ENCODE peak calls at places on chromosomes 6 and 20, in nine cellular contexts. Z, D, K, H, F, I, J, E and M are unnamed samples.

GRCh38 chr6:129312865-129313264 is 397.1 kb downstream of the ARHGAP18 start:
- DNase-seq in Z (no peak), D (peak), K (no peak), H (no peak), F (peak), I (peak), J (no peak), E (no peak), M (no peak)

GRCh38 chr6:100593522-100593921 is 128.8 kb upstream of the SIM1 start:
- DNase-seq in Z (no peak), D (no peak), K (no peak), H (no peak), F (no peak), I (no peak), J (no peak), E (no peak), M (peak)

GRCh38 chr20:25237610-25238318 is 10.1 kb upstream of the PYGB start:
- DNase-seq in Z (peak), D (peak), K (no peak), H (peak), F (peak), I (peak), J (peak), E (no peak), M (no peak)

GRCh38 chr20:57618091-57618765 is 2.0 kb downstream of the ZBP1 start:
- DNase-seq in Z (no peak), D (no peak), K (no peak), H (no peak), F (no peak), I (peak), J (no peak), E (no peak), M (no peak)

GRCh38 chr6:90186637-90187361 is 109.8 kb downstream of the BACH2 start:
- DNase-seq in Z (no peak), D (no peak), K (no peak), H (no peak), F (no peak), I (peak), J (no peak), E (no peak), M (no peak)

GRCh38 chr20:34643919-34644318 is 33.0 kb downstream of the PIGU start:
- DNase-seq in Z (no peak), D (no peak), K (no peak), H (no peak), F (peak), I (peak), J (no peak), E (no peak), M (no peak)

GRCh38 chr6:4055420-4056041 is 23.4 kb downstream of the FAM217A start:
- DNase-seq in Z (peak), D (peak), K (no peak), H (no peak), F (peak), I (peak), J (peak), E (no peak), M (no peak)

GRCh38 chr6:106476326-106477105 is 116.0 kb downstream of the CRYBG1 start:
- DNase-seq in Z (no peak), D (no peak), K (no peak), H (no peak), F (peak), I (peak), J (no peak), E (no peak), M (no peak)

GRCh38 chr6:36283608-36284007 is 13.7 kb downstream of the PNPLA1 start:
- DNase-seq in Z (no peak), D (no peak), K (no peak), H (no peak), F (no peak), I (no peak), J (no peak), E (no peak), M (no peak)

GRCh38 chr6:163745566-163746400 is 331.3 kb downstream of the QKI start:
- DNase-seq in Z (peak), D (peak), K (no peak), H (no peak), F (peak), I (peak), J (no peak), E (peak), M (no peak)

DNA sequence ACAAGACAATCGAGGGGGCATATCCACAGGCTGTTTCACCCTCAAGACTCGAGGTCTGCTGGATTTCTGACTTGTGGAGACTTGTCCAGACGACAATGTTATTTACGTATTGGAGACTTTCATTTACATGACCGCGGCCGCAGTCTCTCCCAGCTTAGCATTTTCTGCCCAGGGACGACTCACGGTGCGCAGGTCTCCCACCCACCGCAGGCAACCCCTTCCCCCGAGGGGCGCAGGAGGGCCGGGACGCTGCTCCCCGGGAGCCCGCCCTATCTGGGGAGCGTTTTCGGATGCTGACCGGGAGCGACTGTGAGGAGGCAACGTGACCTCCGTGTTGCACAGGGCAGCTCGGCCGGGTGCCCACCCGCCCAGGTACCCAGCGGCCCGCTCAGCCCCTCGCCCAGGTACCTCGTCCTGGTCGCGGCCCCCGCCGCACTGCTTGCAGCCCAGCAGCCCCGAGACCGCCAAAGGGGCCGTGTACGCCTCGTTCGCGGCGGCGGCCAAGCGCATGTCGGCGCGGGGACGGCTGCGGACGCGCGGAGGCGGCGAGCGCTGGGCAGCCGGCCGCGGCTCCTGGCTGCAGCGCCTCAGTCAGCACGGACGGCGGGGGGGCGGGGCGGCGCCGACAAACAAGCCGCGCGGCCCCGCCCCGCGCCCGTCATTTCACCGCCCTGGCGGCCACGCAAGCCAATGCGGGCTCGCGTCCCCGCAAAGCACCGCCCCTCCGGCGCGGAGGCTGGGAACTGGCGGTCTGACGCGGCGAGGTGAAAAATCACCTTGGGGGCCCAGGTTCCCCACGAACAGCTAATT is 85.5 kb downstream of the SESN1 start:
- DNase-seq in Z (peak), D (peak), K (peak), H (peak), F (peak), I (peak), J (peak), E (peak), M (peak)
- TF ChIP-seq CTCF in Z (no peak), D (no peak), K (peak), H (no peak), F (no peak), I (peak), J (peak), E (no peak), M (no peak)

GRCh38 chr6:21019614-21020013 is 485.4 kb downstream of the CDKAL1 start:
- DNase-seq in Z (no peak), D (no peak), K (no peak), H (no peak), F (peak), I (no peak), J (no peak), E (no peak), M (no peak)
- TF ChIP-seq CTCF in Z (no peak), D (peak), K (no peak), H (no peak), F (peak), I (peak), J (no peak), E (no peak), M (no peak)

GRCh38 chr20:32891926-32892660 is 33.4 kb downstream of the EFCAB8 start:
- DNase-seq in Z (no peak), D (no peak), K (no peak), H (no peak), F (no peak), I (no peak), J (no peak), E (no peak), M (peak)

GRCh38 chr20:32893263-32893877 is 34.6 kb downstream of the EFCAB8 start:
- DNase-seq in Z (no peak), D (no peak), K (no peak), H (no peak), F (no peak), I (no peak), J (no peak), E (no peak), M (no peak)

GRCh38 chr20:32894711-32895355 is 36.1 kb downstream of the EFCAB8 start:
- DNase-seq in Z (no peak), D (no peak), K (no peak), H (no peak), F (no peak), I (peak), J (no peak), E (no peak), M (no peak)

GRCh38 chr20:32891491-32891890 is 32.8 kb downstream of the EFCAB8 start:
- DNase-seq in Z (no peak), D (no peak), K (no peak), H (no peak), F (no peak), I (no peak), J (no peak), E (no peak), M (no peak)

GRCh38 chr20:32893878-32894483 is 35.3 kb downstream of the EFCAB8 start:
- DNase-seq in Z (peak), D (no peak), K (no peak), H (no peak), F (peak), I (peak), J (peak), E (peak), M (peak)
- TF ChIP-seq CTCF in Z (peak), D (peak), K (no peak), H (no peak), F (peak), I (peak), J (peak), E (peak), M (peak)

GRCh38 chr20:20593447-20594170 is 118.8 kb downstream of the RALGAPA2 start:
- DNase-seq in Z (peak), D (peak), K (no peak), H (no peak), F (peak), I (peak), J (peak), E (peak), M (peak)
- TF ChIP-seq CTCF in Z (peak), D (peak), K (peak), H (no peak), F (peak), I (peak), J (peak), E (peak), M (no peak)

DNA sequence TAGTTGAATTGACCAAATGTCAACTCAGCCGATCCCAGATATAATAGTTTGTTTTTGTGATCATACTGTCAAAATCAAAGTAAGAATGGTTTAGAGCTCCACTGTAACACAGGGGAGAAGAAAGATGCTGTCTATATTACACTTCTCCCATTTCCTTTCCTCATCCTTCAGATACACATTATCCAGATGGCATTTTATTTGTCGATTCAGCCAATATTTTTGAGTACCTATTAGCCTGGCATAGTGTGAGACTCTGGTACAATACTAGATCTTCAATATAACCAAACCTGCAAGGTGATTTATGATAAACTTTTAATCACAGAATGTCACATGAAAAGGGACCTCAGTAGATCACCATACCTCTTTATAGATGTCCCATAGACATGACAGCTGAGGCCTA is 1.7 kb downstream of the FBXO9 start:
- DNase-seq in Z (no peak), D (no peak), K (no peak), H (no peak), F (no peak), I (no peak), J (no peak), E (no peak), M (no peak)
- TF ChIP-seq CTCF in Z (no peak), D (no peak), K (no peak), H (no peak), F (no peak), I (no peak), J (no peak), E (no peak), M (no peak)

DNA sequence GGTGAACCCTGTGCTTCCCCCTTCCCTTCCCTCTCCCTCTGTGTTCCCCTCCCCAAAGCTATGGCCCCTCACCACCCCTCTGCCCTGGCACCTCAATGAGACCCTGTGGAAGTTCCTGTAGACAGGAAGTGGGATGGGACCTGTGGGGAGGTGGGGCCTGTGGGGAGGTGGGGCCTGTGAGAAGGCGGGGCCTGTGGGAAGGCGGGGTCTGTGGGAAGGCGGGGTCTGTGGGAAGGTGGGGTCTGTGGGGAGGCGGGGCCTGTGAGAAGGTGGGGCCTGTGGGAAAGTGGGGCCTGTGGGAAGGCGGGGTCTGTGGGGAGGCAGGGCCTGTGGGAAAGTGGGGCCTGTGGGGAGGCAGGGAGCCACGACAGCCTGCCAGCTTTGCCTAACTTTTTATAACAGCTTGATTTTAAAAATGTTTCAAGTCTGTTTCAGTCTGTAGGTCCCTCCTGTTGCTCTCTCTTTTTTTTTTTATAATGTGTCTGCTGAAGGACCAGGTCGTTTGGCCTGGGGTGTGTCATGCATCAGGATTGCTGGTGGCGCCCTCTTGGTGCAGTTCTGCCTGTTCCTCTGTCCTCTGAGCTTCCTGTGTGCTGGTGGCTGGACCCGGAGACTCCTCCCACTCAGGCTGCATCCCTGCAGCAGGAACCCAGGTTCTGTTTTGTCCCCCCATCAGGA is 70.5 kb upstream of the SLCO4A1 start:
- DNase-seq in Z (peak), D (no peak), K (no peak), H (no peak), F (no peak), I (no peak), J (no peak), E (no peak), M (peak)
- TF ChIP-seq CTCF in Z (peak), D (peak), K (no peak), H (no peak), F (no peak), I (peak), J (no peak), E (no peak), M (no peak)

DNA sequence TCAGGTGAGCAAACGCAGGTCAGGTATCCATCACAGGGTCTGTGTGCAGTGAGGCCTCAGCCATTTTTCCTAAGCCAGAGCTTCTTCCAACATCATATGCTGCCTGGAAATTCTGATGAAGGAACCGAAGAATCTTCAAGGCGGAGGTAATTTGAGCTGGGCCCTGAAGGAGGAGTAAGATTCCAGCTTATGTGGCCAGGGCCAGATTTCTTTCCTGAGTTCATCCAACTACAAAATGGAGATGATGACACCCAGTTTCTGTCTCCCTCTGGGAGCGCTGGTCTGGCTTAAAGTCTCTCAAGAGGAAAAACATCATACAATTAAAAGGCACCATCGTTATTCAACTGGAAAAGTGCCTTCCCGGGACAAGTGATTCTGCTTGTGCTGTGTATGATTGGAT is 6.9 kb upstream of the MANBAL start:
- DNase-seq in Z (no peak), D (no peak), K (no peak), H (peak), F (peak), I (peak), J (no peak), E (no peak), M (no peak)
- TF ChIP-seq CTCF in Z (no peak), D (peak), K (peak), H (peak), F (peak), I (peak), J (peak), E (no peak), M (no peak)

GRCh38 chr6:108521616-108522107 is 39.1 kb upstream of the FOXO3 start:
- DNase-seq in Z (no peak), D (no peak), K (no peak), H (no peak), F (no peak), I (no peak), J (no peak), E (no peak), M (no peak)

GRCh38 chr6:108523697-108524096 is 37.0 kb upstream of the FOXO3 start:
- DNase-seq in Z (no peak), D (no peak), K (no peak), H (no peak), F (no peak), I (no peak), J (no peak), E (no peak), M (no peak)

GRCh38 chr6:108524528-108525218 is 36.0 kb upstream of the FOXO3 start:
- DNase-seq in Z (no peak), D (no peak), K (no peak), H (no peak), F (peak), I (no peak), J (no peak), E (no peak), M (no peak)

DNA sequence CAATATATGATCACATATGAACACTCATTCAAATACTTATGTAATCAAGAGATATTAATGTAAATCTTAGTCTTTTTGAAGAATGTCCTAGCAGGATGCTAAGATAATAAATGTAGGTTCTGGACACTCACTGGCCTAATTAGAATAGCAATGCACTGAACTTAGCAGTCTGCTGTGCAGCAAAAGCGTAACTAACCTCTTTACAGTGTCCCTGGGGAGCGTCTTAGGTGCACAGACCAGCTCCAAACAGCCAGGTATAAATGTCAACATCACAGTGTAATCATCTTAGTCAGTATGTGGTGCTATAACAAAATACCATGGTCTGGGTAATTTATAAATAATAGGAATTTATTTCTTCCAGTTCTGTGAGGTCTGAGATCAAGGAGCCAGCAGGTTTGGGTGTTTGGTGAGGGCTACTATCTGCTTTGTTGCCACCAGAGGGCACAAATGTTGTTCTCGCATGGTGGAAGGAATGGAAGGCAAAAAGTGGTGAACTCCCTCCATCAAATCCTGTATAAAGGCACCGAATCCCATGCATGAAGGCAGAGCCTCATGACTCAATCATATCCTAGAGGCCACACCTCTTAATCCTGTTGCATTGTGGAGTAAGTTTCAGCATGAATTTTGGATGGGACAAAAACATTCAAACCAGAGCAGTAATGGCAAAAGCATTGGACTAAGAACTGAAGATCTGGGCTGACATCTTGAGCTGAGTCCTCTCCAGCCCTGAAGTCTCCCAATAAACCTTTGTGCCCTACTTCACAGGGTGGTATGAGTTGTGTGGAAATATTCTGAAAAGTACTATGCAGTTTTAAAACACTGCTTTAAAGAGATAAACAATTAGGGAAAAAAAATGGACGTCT is 41.8 kb upstream of the FOXO3 start:
- DNase-seq in Z (peak), D (peak), K (no peak), H (no peak), F (peak), I (peak), J (no peak), E (no peak), M (no peak)
- TF ChIP-seq CTCF in Z (peak), D (peak), K (no peak), H (no peak), F (peak), I (peak), J (peak), E (peak), M (no peak)

GRCh38 chr6:38021571-38021970 is 202.0 kb downstream of the ZFAND3 start:
- DNase-seq in Z (no peak), D (no peak), K (no peak), H (no peak), F (no peak), I (no peak), J (no peak), E (no peak), M (no peak)

GRCh38 chr6:38020593-38020992 is 201.1 kb downstream of the ZFAND3 start:
- DNase-seq in Z (no peak), D (no peak), K (no peak), H (no peak), F (no peak), I (no peak), J (no peak), E (no peak), M (no peak)

GRCh38 chr6:38021029-38021428 is 201.5 kb downstream of the ZFAND3 start:
- DNase-seq in Z (no peak), D (no peak), K (no peak), H (no peak), F (no peak), I (no peak), J (no peak), E (no peak), M (no peak)

GRCh38 chr6:38016824-38017223 is 197.3 kb downstream of the ZFAND3 start:
- DNase-seq in Z (no peak), D (no peak), K (no peak), H (no peak), F (no peak), I (no peak), J (no peak), E (no peak), M (no peak)

DNA sequence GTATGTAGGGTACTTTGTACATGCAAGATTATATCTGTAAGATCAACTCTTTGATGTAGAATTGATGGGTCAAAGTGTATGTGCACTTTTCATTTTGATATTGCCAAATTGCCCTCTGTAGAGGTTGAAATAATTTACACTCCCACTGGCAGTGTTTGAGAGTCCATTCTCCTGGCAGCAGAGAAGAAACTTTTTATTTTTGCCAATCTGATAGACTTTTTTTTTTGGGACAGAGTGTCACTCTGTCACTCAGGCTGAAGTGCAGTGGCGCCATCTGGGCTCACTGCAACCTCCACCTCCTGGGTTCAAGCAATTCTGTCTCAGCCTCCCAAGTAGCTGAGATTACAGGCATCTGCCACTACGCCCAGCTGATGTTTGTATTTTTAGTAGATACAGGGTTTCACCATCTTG is 199.2 kb downstream of the ZFAND3 start:
- DNase-seq in Z (peak), D (no peak), K (no peak), H (no peak), F (no peak), I (no peak), J (no peak), E (no peak), M (no peak)
- TF ChIP-seq CTCF in Z (peak), D (no peak), K (no peak), H (no peak), F (no peak), I (no peak), J (no peak), E (no peak), M (no peak)